ENCODE peak calls at places on chromosome 16, in seven cellular contexts. X is neural progenitor cell, D is mammary epithelial cell, V is HepG2, M is IMR-90, Y is fibroblast of lung, G is MM.1S. Q is an unnamed sample.

GRCh38 chr16:1429631-1430030 is 1.2 kb upstream of the PERCC1 start:
- DNase-seq in Y (no peak), D (no peak), G (no peak), M (no peak), X (no peak), V (no peak), Q (no peak)

GRCh38 chr16:69616082-69616481 is 50.3 kb downstream of the NFAT5 start:
- DNase-seq in Y (no peak), X (no peak), M (no peak), D (no peak), V (no peak), G (no peak), Q (no peak)

GRCh38 chr16:68309798-68310197 is 948 bp downstream of the SLC7A6OS start:
- DNase-seq in G (peak), V (no peak), D (no peak), X (no peak), Y (no peak), M (no peak), Q (no peak)

GRCh38 chr16:1998360-1998835 is 8.6 kb downstream of the SYNGR3 start:
- DNase-seq in Y (no peak), V (no peak), X (no peak), D (no peak), M (no peak), G (no peak), Q (no peak)

GRCh38 chr16:27920391-27920891 is 143.1 kb downstream of the GSG1L start:
- DNase-seq in G (no peak), D (peak), V (peak), X (peak), Y (no peak), M (no peak), Q (peak)

GRCh38 chr16:51125992-51126391 is 25.1 kb downstream of the SALL1 start:
- DNase-seq in M (no peak), Y (no peak), X (no peak), D (no peak), G (no peak), V (no peak), Q (no peak)

GRCh38 chr16:25219070-25219737 is 2.5 kb downstream of the AQP8 start:
- DNase-seq in X (no peak), Y (no peak), V (peak), M (no peak), G (no peak), D (no peak), Q (no peak)

GRCh38 chr16:55665511-55665910 is 9.7 kb downstream of the SLC6A2 start:
- DNase-seq in D (no peak), G (no peak), Y (no peak), X (no peak), M (no peak), V (no peak), Q (no peak)

GRCh38 chr16:88634994-88635670 is 3.2 kb upstream of the IL17C start:
- DNase-seq in Y (no peak), D (peak), G (no peak), X (no peak), V (no peak), M (peak), Q (no peak)

GRCh38 chr16:48965391-48965790 is 316.2 kb downstream of the CBLN1 start:
- DNase-seq in D (no peak), V (no peak), X (no peak), Y (peak), G (no peak), M (peak), Q (no peak)

GRCh38 chr16:87832759-87833502 is 36.4 kb downstream of the SLC7A5 start:
- DNase-seq in D (no peak), G (no peak), M (no peak), V (no peak), X (no peak), Y (no peak), Q (no peak)

GRCh38 chr16:9003322-9003721 is 39.6 kb upstream of the USP7 start:
- DNase-seq in V (no peak), G (no peak), Y (no peak), M (no peak), X (no peak), D (no peak), Q (peak)

GRCh38 chr16:58829096-58829495 is 95.0 kb upstream of the GOT2 start:
- DNase-seq in D (no peak), Y (no peak), V (no peak), M (no peak), G (no peak), X (no peak), Q (no peak)

GRCh38 chr16:31253642-31254045 is 6.1 kb upstream of the ITGAM start:
- DNase-seq in X (no peak), D (no peak), M (no peak), G (no peak), Y (no peak), V (peak), Q (no peak)

GRCh38 chr16:22659933-22660332 is 149.2 kb downstream of the NPIPB5 start:
- DNase-seq in Y (no peak), V (no peak), G (no peak), M (no peak), D (no peak), X (no peak), Q (no peak)
- H2AFZ ChIP-seq in Y (no peak), V (no peak), G (no peak), M (no peak), D (peak), X (no peak), Q (no peak)

DNA sequence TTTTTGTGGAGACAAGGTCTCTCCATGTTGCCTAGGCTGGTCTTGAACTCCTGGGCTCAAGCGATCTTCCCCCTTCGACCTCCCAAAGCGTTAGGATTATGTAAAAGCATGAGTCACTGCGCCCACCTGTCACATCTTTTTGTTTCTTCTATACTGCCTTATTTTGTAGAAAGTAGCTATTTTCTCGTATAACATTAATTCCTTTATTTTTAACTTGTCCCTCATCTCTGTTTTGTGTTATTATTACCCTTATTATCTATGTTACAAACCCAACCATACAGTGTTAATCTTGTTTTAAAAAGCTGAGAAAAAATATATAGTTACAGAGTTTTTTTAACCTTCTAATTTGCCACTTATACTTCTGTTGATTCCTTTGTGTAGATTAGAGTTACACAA is 1.4 kb upstream of the TXNDC11 start:
- DNase-seq in Y (no peak), G (no peak), M (no peak), D (no peak), X (no peak), V (no peak), Q (no peak)
- H3K4me3 ChIP-seq in Y (no peak), G (no peak), M (no peak), D (no peak), X (no peak), V (no peak), Q (peak)

DNA sequence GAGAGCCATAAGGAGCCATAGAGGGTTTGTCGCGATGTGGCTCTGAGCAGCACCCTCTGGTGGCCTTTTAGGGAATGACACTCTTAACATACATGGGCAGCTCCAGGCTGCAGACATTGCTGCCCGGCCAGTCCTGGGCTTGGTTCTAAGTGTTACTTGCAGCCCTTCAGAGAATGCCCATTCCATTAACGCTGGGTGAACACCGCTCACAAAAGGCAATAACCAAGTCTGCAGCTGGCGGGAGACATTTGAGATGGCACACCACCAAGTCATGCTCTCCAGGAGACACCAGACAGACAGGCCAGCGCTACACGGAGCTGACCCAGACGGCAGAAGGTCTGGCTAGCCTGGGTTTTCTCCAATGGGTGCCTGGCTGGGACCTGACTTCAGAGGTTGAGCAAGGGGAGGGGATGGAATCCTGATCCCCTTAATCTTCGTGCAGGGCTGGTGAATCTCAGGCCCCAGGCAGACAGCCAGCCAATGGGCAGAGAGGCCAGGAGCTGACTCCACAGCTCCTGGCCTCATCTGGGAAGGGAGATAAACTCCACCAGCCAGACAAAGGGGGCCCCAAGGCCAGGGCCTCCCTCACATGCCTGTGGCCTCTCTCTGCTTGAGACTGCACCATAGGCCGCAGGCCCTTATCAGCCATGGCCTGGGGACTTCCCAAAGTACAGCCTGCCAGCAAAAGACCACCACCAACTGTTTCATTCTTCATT is 58.8 kb downstream of the ZDHHC7 start:
- DNase-seq in M (peak), V (peak), Y (peak), D (peak), X (peak), G (peak), Q (peak)
- H2AFZ ChIP-seq in M (peak), V (peak), Y (no peak), D (no peak), X (no peak), G (no peak), Q (no peak)

GRCh38 chr16:86618431-86619262 is 40.3 kb downstream of the FOXL1 start:
- DNase-seq in G (no peak), D (no peak), V (no peak), Y (peak), M (peak), X (no peak), Q (no peak)
- H3K4me3 ChIP-seq in G (no peak), D (no peak), V (no peak), Y (peak), M (peak), X (no peak), Q (no peak)

Q was measured in PC-9.